ENCODE peak calls at places on chromosomes 3 and 15, in five cellular contexts. L is aorta, J is tibial nerve, V is fibroblast of lung, X is astrocyte of the cerebellum. F is an unnamed sample.
A peak's percentile ranks its signal among the peaks of the same experiment; 100 is the strongest.

GRCh38 chr3:31777092-31777491 is 204.0 kb downstream of the OSBPL10 start:
- DNase-seq in L (no peak), J (no peak), V (no peak), X (no peak), F (no peak)

GRCh38 chr15:41284425-41285177 is 47.8 kb downstream of the OIP5 start:
- DNase-seq in L (no peak), J (no peak), V (peak; percentile 30), X (no peak), F (no peak)

GRCh38 chr3:173584834-173585831 is 187.6 kb downstream of the NLGN1 start:
- DNase-seq in L (peak; percentile 73), J (peak; percentile 16), V (peak; percentile 60), X (peak; percentile 34), F (no peak)

GRCh38 chr3:187040637-187041361 is 98.5 kb downstream of the RPL39L start:
- DNase-seq in L (no peak), J (no peak), V (peak; percentile 12), X (no peak), F (peak; percentile 10)

GRCh38 chr15:88400591-88400990 is 66.6 kb downstream of the MRPL46 start:
- DNase-seq in L (no peak), J (no peak), V (no peak), X (no peak), F (no peak)

GRCh38 chr3:69200384-69201068 is 78.1 kb upstream of the LMOD3 start:
- DNase-seq in L (no peak), J (no peak), V (peak; percentile 53), X (peak; percentile 5), F (no peak)

GRCh38 chr3:81864273-81864672 is 102.8 kb upstream of the GBE1 start:
- DNase-seq in L (no peak), J (no peak), V (no peak), X (no peak), F (no peak)

GRCh38 chr3:101567528-101568317 is 6.1 kb downstream of the TRMT10C start:
- DNase-seq in L (no peak), J (no peak), V (peak; percentile 59), X (no peak), F (no peak)

GRCh38 chr3:7340795-7341194 is 479.9 kb downstream of the GRM7 start:
- DNase-seq in L (no peak), J (no peak), V (peak; percentile 8), X (peak; percentile 48), F (no peak)

DNA sequence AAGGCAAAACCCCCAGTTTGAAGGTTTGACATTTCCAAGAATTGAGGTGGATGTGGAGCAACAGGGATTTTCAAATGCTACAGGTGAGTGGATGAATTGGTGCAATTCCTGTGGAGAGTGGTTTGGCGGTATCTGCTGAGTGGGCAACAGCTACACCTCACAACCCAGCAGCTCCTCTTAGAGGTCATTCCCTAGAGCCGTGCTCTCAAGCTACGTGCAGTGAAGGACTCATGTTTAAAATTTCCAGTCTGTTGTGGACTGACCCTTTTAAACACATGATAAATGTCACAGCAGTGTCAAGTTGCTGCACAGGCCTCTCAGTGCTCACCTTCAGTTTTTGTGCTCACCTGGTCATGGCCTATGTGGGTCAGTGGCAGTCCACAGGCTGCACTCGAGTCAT is 9.5 kb downstream of the C3orf20 start:
- DNase-seq in L (no peak), J (no peak), V (no peak), X (no peak), F (no peak)
- H3K4me3 ChIP-seq in L (no peak overlapping the region), J (no peak overlapping the region), V (no peak overlapping the region), X (no peak overlapping the region), F (no peak overlapping the region)

GRCh38 chr3:191414732-191415131 is 46.2 kb upstream of the PYDC2 start:
- DNase-seq in L (no peak), J (no peak), V (no peak), X (no peak), F (no peak)
- H3K4me3 ChIP-seq in L (no peak overlapping the region), J (no peak overlapping the region), V (no peak overlapping the region), X (no peak overlapping the region), F (no peak overlapping the region)

GRCh38 chr15:60389261-60390077 is 8.3 kb downstream of the ANXA2 start:
- DNase-seq in L (no peak), J (no peak), V (no peak), X (no peak), F (no peak)

GRCh38 chr15:60392601-60392985 is 5.2 kb downstream of the ANXA2 start:
- DNase-seq in L (no peak), J (no peak), V (peak; percentile 78), X (peak; percentile 72), F (no peak)

GRCh38 chr15:60390231-60390630 is 7.6 kb downstream of the ANXA2 start:
- DNase-seq in L (no peak), J (no peak), V (no peak), X (no peak), F (no peak)

GRCh38 chr15:60391722-60392340 is 6.0 kb downstream of the ANXA2 start:
- DNase-seq in L (no peak), J (no peak), V (no peak), X (no peak), F (no peak)

DNA sequence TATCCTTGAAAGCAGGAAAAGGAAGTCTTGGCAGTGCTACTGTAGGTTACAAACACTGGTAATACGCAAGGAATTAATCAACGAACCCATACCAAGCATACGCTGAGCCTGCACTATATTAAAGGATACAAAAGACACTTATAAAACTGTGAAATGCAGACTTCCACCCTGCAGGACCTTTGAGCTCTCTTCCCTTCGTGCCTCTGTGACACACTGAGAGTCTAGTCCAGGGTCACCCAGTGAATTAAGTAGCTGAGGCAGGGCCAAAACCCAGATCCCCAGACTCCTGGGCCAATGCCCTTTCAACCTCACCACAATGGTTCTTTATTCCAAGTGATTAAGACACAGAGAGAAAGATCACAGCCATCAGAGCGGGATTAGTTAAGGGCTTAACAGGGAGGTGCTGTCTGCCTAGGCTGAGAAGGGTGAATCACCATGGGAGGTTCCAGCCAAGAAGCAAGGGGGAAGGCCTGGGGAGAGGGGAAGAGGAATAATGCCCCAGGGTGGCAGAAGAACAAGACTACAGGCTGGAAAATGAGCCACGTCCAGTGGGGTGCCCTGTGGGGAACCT is 6.8 kb downstream of the ANXA2 start:
- DNase-seq in L (peak; percentile 75), J (no peak), V (peak; percentile 85), X (peak; percentile 74), F (no peak)
- H3K4me3 ChIP-seq in L (no peak overlapping the region), J (no peak overlapping the region), V (peak overlapping the region; percentile 41), X (peak overlapping the region; percentile 73), F (peak overlapping the region; percentile 50)

GRCh38 chr3:5579342-5579741 is 391.8 kb downstream of the EDEM1 start:
- DNase-seq in L (no peak), J (no peak), V (no peak), X (no peak), F (no peak)
- H3K4me3 ChIP-seq in L (no peak overlapping the region), J (no peak overlapping the region), V (no peak overlapping the region), X (no peak overlapping the region), F (no peak overlapping the region)

F was measured in AG04449.